ENCODE peak calls at places on chromosomes 13 and 19, in four cellular contexts. G is cardiac muscle cell; V is cardiac fibroblast; X is CD4-positive, alpha-beta memory T cell. A is an unnamed sample.

GRCh38 chr19:48967346-48968178 is 2.5 kb downstream of the FTL start:
- DNase-seq in G (no peak), V (peak), X (no peak), A (no peak)

GRCh38 chr13:24274452-24274971 is 34.9 kb upstream of the C1QTNF9 start:
- DNase-seq in V (peak), X (peak), G (no peak), A (no peak)

GRCh38 chr13:82165396-82166174 is 1716.7 kb downstream of the SLITRK1 start:
- DNase-seq in V (no peak), G (no peak), X (no peak), A (no peak)

GRCh38 chr19:46753420-46754155 is 7.3 kb upstream of the STRN4 start:
- DNase-seq in X (peak), G (peak), V (no peak), A (no peak)

GRCh38 chr13:40764587-40765403 is 6.2 kb downstream of the MRPS31 start:
- DNase-seq in X (no peak), V (no peak), G (no peak), A (peak)

GRCh38 chr13:113433391-113433916 is 19.8 kb downstream of the ADPRHL1 start:
- DNase-seq in V (no peak), G (no peak), X (no peak), A (no peak)

GRCh38 chr13:26037302-26037701 is 14.5 kb downstream of the SHISA2 start:
- DNase-seq in V (peak), G (no peak), X (no peak), A (no peak)

GRCh38 chr13:113928701-113929627 is 44.9 kb downstream of the C13orf46 start:
- DNase-seq in G (no peak), X (no peak), V (peak), A (peak)

GRCh38 chr19:48965033-48965805 is at the start of gene FTL:
- DNase-seq in X (peak), G (peak), V (peak), A (peak)

GRCh38 chr13:44088911-44089851 is 209.5 kb downstream of the LACC1 start:
- DNase-seq in G (no peak), X (peak), V (no peak), A (no peak)

GRCh38 chr13:79861731-79862130 is 380.8 kb downstream of the NDFIP2 start:
- DNase-seq in V (no peak), G (no peak), X (no peak), A (no peak)

GRCh38 chr19:19602136-19602712 is 16.3 kb downstream of the PBX4 start:
- DNase-seq in G (no peak), V (no peak), X (peak), A (no peak)

GRCh38 chr13:21735621-21736401 is 64.9 kb downstream of the FGF9 start:
- DNase-seq in G (peak), V (no peak), X (no peak), A (no peak)

GRCh38 chr13:51639171-51639570 is 54.9 kb downstream of the WDFY2 start:
- DNase-seq in G (no peak), X (no peak), V (no peak), A (no peak)

GRCh38 chr13:95643814-95644598 is 500 bp downstream of the DZIP1 start:
- DNase-seq in G (peak), X (no peak), V (peak), A (no peak)

GRCh38 chr13:63901630-63902029 is 2486.0 kb upstream of the PCDH20 start:
- DNase-seq in V (no peak), G (no peak), X (no peak), A (no peak)

GRCh38 chr19:39916851-39917396 is 17.5 kb downstream of the FCGBP start:
- DNase-seq in G (no peak), X (no peak), V (no peak), A (no peak)
- H3K4me3 ChIP-seq in G (no peak), X (no peak), V (no peak), A (no peak)

GRCh38 chr13:105915451-105915850 is 620.0 kb downstream of the EFNB2 start:
- DNase-seq in G (no peak), X (no peak), V (no peak), A (no peak)
- H3K4me3 ChIP-seq in G (no peak), X (no peak), V (no peak), A (no peak)

GRCh38 chr13:99422556-99423220 is 78.6 kb upstream of the TM9SF2 start:
- DNase-seq in X (no peak), V (no peak), G (no peak), A (no peak)
- H3K4me3 ChIP-seq in X (no peak), V (no peak), G (no peak), A (no peak)

GRCh38 chr19:2053601-2054389 is 2.8 kb upstream of the MKNK2 start:
- DNase-seq in X (no peak), G (no peak), V (peak), A (no peak)

GRCh38 chr19:2054763-2055162 is 3.7 kb upstream of the MKNK2 start:
- DNase-seq in X (peak), G (no peak), V (no peak), A (no peak)

GRCh38 chr19:2057484-2058469 is 6.7 kb upstream of the MKNK2 start:
- DNase-seq in V (no peak), G (no peak), X (no peak), A (no peak)

GRCh38 chr19:2056810-2057192 is 5.8 kb upstream of the MKNK2 start:
- DNase-seq in V (no peak), X (no peak), G (no peak), A (no peak)

GRCh38 chr19:2055871-2056809 is 5.1 kb upstream of the MKNK2 start:
- DNase-seq in G (no peak), X (no peak), V (peak), A (no peak)
- H3K4me3 ChIP-seq in G (no peak), X (no peak), V (no peak), A (no peak)

GRCh38 chr19:4067396-4068057 is 828 bp upstream of the ZBTB7A start:
- DNase-seq in G (peak), X (no peak), V (no peak), A (no peak)

GRCh38 chr19:4066682-4067395 is at the start of gene ZBTB7A:
- DNase-seq in X (peak), V (peak), G (peak), A (no peak)

GRCh38 chr19:4066176-4066606 is 508 bp downstream of the ZBTB7A start:
- DNase-seq in G (no peak), V (no peak), X (peak), A (no peak)

GRCh38 chr19:4069331-4069959 is 2.7 kb upstream of the ZBTB7A start:
- DNase-seq in G (no peak), V (no peak), X (peak), A (no peak)

GRCh38 chr19:4068058-4068966 is 1.6 kb upstream of the ZBTB7A start:
- DNase-seq in V (no peak), X (no peak), G (no peak), A (no peak)
- H3K4me3 ChIP-seq in V (peak), X (peak), G (peak), A (peak)

GRCh38 chr19:10419646-10420443 is 493 bp upstream of the PDE4A start:
- DNase-seq in V (peak), X (peak), G (peak), A (no peak)

GRCh38 chr19:10419200-10419645 is 1.1 kb upstream of the PDE4A start:
- DNase-seq in X (no peak), V (no peak), G (no peak), A (no peak)

GRCh38 chr19:10421981-10422461 is 1.7 kb downstream of the PDE4A start:
- DNase-seq in G (no peak), X (no peak), V (no peak), A (no peak)

GRCh38 chr19:10421240-10421948 is 1.1 kb downstream of the PDE4A start:
- DNase-seq in X (no peak), V (no peak), G (no peak), A (no peak)

DNA sequence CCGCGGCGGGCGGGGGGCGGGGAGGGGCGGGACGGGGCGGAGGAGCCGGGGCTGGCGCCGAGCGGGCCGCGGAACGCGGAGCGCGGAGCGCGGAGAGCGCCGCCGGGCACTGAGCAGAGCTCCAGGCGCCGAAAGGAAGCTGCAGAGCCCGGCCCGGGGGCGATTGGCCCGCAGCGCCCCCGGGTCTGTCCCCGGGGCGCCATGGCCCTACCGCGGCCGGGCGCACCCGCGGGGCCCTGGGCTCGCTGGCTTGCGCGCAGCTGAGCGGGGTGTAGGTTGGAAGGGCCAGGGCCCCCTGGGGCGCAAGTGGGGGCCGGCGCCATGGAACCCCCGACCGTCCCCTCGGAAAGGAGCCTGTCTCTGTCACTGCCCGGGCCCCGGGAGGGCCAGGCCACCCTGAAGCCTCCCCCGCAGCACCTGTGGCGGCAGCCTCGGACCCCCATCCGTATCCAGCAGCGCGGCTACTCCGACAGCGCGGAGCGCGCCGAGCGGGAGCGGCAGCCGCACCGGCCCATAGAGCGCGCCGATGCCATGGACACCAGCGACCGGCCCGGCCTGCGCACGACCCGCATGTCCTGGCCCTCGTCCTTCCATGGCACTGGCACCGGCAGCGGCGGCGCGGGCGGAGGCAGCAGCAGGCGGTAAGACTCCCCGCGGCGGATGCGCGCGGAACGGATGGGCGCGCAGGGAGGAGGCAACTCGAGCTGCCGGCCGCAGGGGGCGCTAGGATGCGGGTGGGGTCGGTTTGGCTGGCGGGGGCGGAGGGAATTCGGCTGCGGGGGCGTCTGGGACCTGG is at the start of gene PDE4A:
- DNase-seq in G (peak), V (peak), X (peak), A (no peak)
- H3K4me3 ChIP-seq in G (peak), V (peak), X (peak), A (peak)

GRCh38 chr19:38421856-38422255 is 4.2 kb downstream of the RASGRP4 start:
- DNase-seq in V (no peak), X (no peak), G (no peak), A (no peak)
- H3K4me3 ChIP-seq in V (no peak), X (no peak), G (no peak), A (no peak)